ENCODE peak calls at places on chromosome 22, in six cellular contexts. T, L, H, B, F and S are unnamed samples.

GRCh38 chr22:50546326-50547230 is 879 bp downstream of the KLHDC7B start:
- DNase-seq in T (no peak), L (no peak), H (no peak), B (no peak), F (no peak), S (peak)

GRCh38 chr22:20571531-20572007 is 64.2 kb downstream of the MED15 start:
- DNase-seq in T (no peak), L (no peak), H (no peak), B (no peak), F (peak), S (peak)

GRCh38 chr22:37485006-37485713 is 1.0 kb downstream of the MFNG start:
- DNase-seq in T (no peak), L (no peak), H (no peak), B (peak), F (peak), S (no peak)

GRCh38 chr22:38494498-38494897 is 11.6 kb downstream of the DDX17 start:
- DNase-seq in T (no peak), L (no peak), H (no peak), B (no peak), F (no peak), S (no peak)

GRCh38 chr22:22884888-22885840 is 2.5 kb upstream of the IGLL5 start:
- DNase-seq in T (no peak), L (no peak), H (no peak), B (no peak), F (peak), S (no peak)

GRCh38 chr22:27670701-27671412 is 130.7 kb downstream of the MN1 start:
- DNase-seq in T (no peak), L (no peak), H (no peak), B (peak), F (peak), S (no peak)

GRCh38 chr22:21703684-21704316 is 31.8 kb downstream of the YPEL1 start:
- DNase-seq in T (no peak), L (no peak), H (no peak), B (no peak), F (no peak), S (no peak)

GRCh38 chr22:23401111-23401909 is 178.8 kb downstream of the IGLL1 start:
- DNase-seq in T (no peak), L (peak), H (no peak), B (no peak), F (peak), S (peak)

GRCh38 chr22:26656896-26657851 is at the start of gene MIAT:
- DNase-seq in T (peak), L (no peak), H (peak), B (peak), F (peak), S (peak)

GRCh38 chr22:38830845-38831108 is 13.1 kb downstream of the NPTXR start:
- DNase-seq in T (no peak), L (no peak), H (no peak), B (no peak), F (peak), S (no peak)

GRCh38 chr22:36796629-36797175 is 20.1 kb downstream of the PVALB start:
- DNase-seq in T (no peak), L (no peak), H (no peak), B (no peak), F (no peak), S (no peak)

GRCh38 chr22:33851240-33851639 is 69.0 kb downstream of the LARGE1 start:
- DNase-seq in T (no peak), L (no peak), H (no peak), B (no peak), F (no peak), S (no peak)